ENCODE peak calls at places on chromosomes 5 and 9, in ten cellular contexts. G is T-helper 1 cell; T is fibroblast of the aortic adventitia; O is RKO; R is AG08395; B is adrenal gland; Q is stimulated activated CD4-positive, alpha-beta T cell treated with anti-CD3 and anti-CD28 coated beads, TNF-alpha, amount 100 ng/mL, for 1 hour; S is activated CD4-positive, alpha-beta T cell treated with anti-CD3 and anti-CD28 coated beads for 24 hours; E is CD4-positive, alpha-beta T cell; X is tibial nerve. V is an unnamed sample.

GRCh38 chr9:109440797-109441287 is 57.3 kb downstream of the PTPN3 start:
- DNase-seq in G (no peak), T (peak), O (peak), R (peak), B (peak), Q (no peak), S (peak), E (peak), X (peak), V (peak)

GRCh38 chr9:121569266-121569648 is 69.6 kb upstream of the GGTA1 start:
- DNase-seq in G (no peak), T (no peak), O (no peak), R (no peak), B (no peak), Q (no peak), S (no peak), E (no peak), X (no peak), V (no peak)

GRCh38 chr5:146948666-146949065 is 70.1 kb upstream of the PPP2R2B start:
- DNase-seq in G (no peak), T (no peak), O (no peak), R (no peak), B (no peak), Q (no peak), S (no peak), E (no peak), X (no peak), V (no peak)

GRCh38 chr5:160310910-160311295 is 1.5 kb downstream of the CCNJL start:
- DNase-seq in G (no peak), T (no peak), O (no peak), R (no peak), B (no peak), Q (no peak), S (no peak), E (no peak), X (no peak), V (no peak)

GRCh38 chr9:134208981-134209725 is 44.8 kb upstream of the RNU6ATAC start:
- DNase-seq in G (no peak), T (no peak), O (no peak), R (no peak), B (no peak), Q (no peak), S (no peak), E (no peak), X (no peak), V (peak)

GRCh38 chr5:7597058-7597457 is 201.1 kb downstream of the ADCY2 start:
- DNase-seq in G (no peak), T (no peak), O (no peak), R (no peak), B (no peak), Q (no peak), S (no peak), E (no peak), X (no peak), V (no peak)

GRCh38 chr5:54171645-54172384 is 138.6 kb downstream of the ARL15 start:
- DNase-seq in G (no peak), T (peak), O (no peak), R (no peak), B (no peak), Q (no peak), S (no peak), E (no peak), X (no peak), V (no peak)

GRCh38 chr5:14917719-14918118 is 46.1 kb upstream of the ANKH start:
- DNase-seq in G (no peak), T (peak), O (no peak), R (peak), B (no peak), Q (no peak), S (no peak), E (no peak), X (peak), V (no peak)

GRCh38 chr9:113509463-113509862 is 45.9 kb downstream of the RGS3 start:
- DNase-seq in G (no peak), T (peak), O (no peak), R (peak), B (no peak), Q (no peak), S (no peak), E (no peak), X (no peak), V (no peak)

GRCh38 chr9:135131488-135131887 is 44.0 kb downstream of the OLFM1 start:
- DNase-seq in G (no peak), T (no peak), O (no peak), R (no peak), B (no peak), Q (no peak), S (no peak), E (no peak), X (no peak), V (no peak)

GRCh38 chr5:133896446-133896845 is 72.0 kb downstream of the C5orf15 start:
- DNase-seq in G (no peak), T (no peak), O (no peak), R (no peak), B (no peak), Q (no peak), S (no peak), E (no peak), X (no peak), V (no peak)

GRCh38 chr5:1424716-1425115 is 20.5 kb downstream of the SLC6A3 start:
- DNase-seq in G (no peak), T (no peak), O (no peak), R (no peak), B (no peak), Q (no peak), S (no peak), E (no peak), X (no peak), V (no peak)

GRCh38 chr9:24504521-24504920 is 41.2 kb downstream of the IZUMO3 start:
- DNase-seq in G (no peak), T (no peak), O (no peak), R (no peak), B (no peak), Q (no peak), S (no peak), E (no peak), X (no peak), V (no peak)

GRCh38 chr5:89849819-89850515 is 559.6 kb downstream of the CETN3 start:
- DNase-seq in G (no peak), T (peak), O (no peak), R (no peak), B (no peak), Q (no peak), S (no peak), E (no peak), X (no peak), V (no peak)

GRCh38 chr5:96651047-96651446 is 11.1 kb upstream of the CAST start:
- DNase-seq in G (no peak), T (no peak), O (no peak), R (no peak), B (no peak), Q (no peak), S (no peak), E (no peak), X (no peak), V (no peak)

GRCh38 chr5:160843240-160843639 is 8.8 kb downstream of the ATP10B start:
- DNase-seq in G (no peak), T (no peak), O (no peak), R (no peak), B (no peak), Q (no peak), S (no peak), E (no peak), X (no peak), V (no peak)

GRCh38 chr9:89473762-89474469 is 24.0 kb downstream of the SEMA4D start:
- DNase-seq in G (no peak), T (no peak), O (no peak), R (peak), B (no peak), Q (no peak), S (no peak), E (no peak), X (no peak), V (no peak)

GRCh38 chr9:93890436-93890935 is 64.7 kb downstream of the BARX1 start:
- DNase-seq in G (no peak), T (no peak), O (peak), R (no peak), B (no peak), Q (no peak), S (no peak), E (no peak), X (no peak), V (no peak)

GRCh38 chr5:113162770-113163169 is 186.2 kb downstream of the DCP2 start:
- DNase-seq in G (no peak), T (peak), O (no peak), R (peak), B (no peak), Q (no peak), S (no peak), E (no peak), X (no peak), V (no peak)

GRCh38 chr9:23621166-23621565 is 204.9 kb downstream of the ELAVL2 start:
- DNase-seq in G (no peak), T (no peak), O (peak), R (peak), B (no peak), Q (no peak), S (no peak), E (no peak), X (no peak), V (no peak)

GRCh38 chr9:87567566-87567965 is 69.9 kb downstream of the DAPK1 start:
- DNase-seq in G (no peak), T (peak), O (no peak), R (peak), B (no peak), Q (no peak), S (no peak), E (no peak), X (no peak), V (no peak)

GRCh38 chr5:171724771-171725609 is 60.6 kb upstream of the SMIM23 start:
- DNase-seq in G (no peak), T (peak), O (no peak), R (peak), B (no peak), Q (no peak), S (no peak), E (no peak), X (no peak), V (no peak)

GRCh38 chr5:111532873-111533272 is 20.5 kb upstream of the STARD4 start:
- DNase-seq in G (no peak), T (peak), O (no peak), R (no peak), B (no peak), Q (no peak), S (no peak), E (no peak), X (no peak), V (no peak)

GRCh38 chr5:180135967-180136641 is 64.5 kb upstream of the RNF130 start:
- DNase-seq in G (no peak), T (no peak), O (no peak), R (no peak), B (no peak), Q (no peak), S (no peak), E (no peak), X (no peak), V (no peak)

GRCh38 chr5:133824661-133825254 is 143.7 kb downstream of the C5orf15 start:
- DNase-seq in G (no peak), T (no peak), O (no peak), R (no peak), B (no peak), Q (no peak), S (peak), E (no peak), X (no peak), V (no peak)

GRCh38 chr5:81577091-81577490 is 173.8 kb downstream of the SSBP2 start:
- DNase-seq in G (no peak), T (no peak), O (no peak), R (no peak), B (no peak), Q (no peak), S (no peak), E (no peak), X (no peak), V (no peak)

GRCh38 chr9:116693233-116693731 is 6.2 kb downstream of the TRIM32 start:
- DNase-seq in G (no peak), T (peak), O (no peak), R (no peak), B (no peak), Q (no peak), S (no peak), E (no peak), X (no peak), V (no peak)

GRCh38 chr5:15539951-15540350 is 40.0 kb downstream of the FBXL7 start:
- DNase-seq in G (no peak), T (no peak), O (no peak), R (no peak), B (no peak), Q (no peak), S (no peak), E (no peak), X (no peak), V (no peak)

GRCh38 chr5:69167488-69167845 is 517 bp downstream of the CCNB1 start:
- DNase-seq in G (no peak), T (no peak), O (peak), R (peak), B (no peak), Q (no peak), S (no peak), E (no peak), X (no peak), V (no peak)

GRCh38 chr5:132054031-132054696 is 6.3 kb upstream of the IL3 start:
- DNase-seq in G (no peak), T (no peak), O (no peak), R (no peak), B (peak), Q (no peak), S (no peak), E (no peak), X (no peak), V (no peak)

GRCh38 chr9:118129541-118129940 is 425.3 kb downstream of the TLR4 start:
- DNase-seq in G (no peak), T (no peak), O (peak), R (no peak), B (no peak), Q (no peak), S (no peak), E (no peak), X (no peak), V (no peak)

V was measured in naive thymus-derived CD8-positive, alpha-beta T cell.